ENCODE peak calls at places on chromosome 16, in ten cellular contexts. One of them, this sample, is unnamed.

GRCh38 chr16:8854298-8854948 is 14.4 kb downstream of the CARHSP1 start:
- DNase-seq in ovary: no peak
- DNase-seq in thoracic aorta: no peak
- DNase-seq in GM03348: no peak
- DNase-seq in H54: no peak
- DNase-seq in midbrain: no peak
- DNase-seq in stimulated activated CD4-positive, alpha-beta T cell treated with anti-CD3 and anti-CD28 coated beads, Interleukin-1b, Interleukin-23, amount 100 ng/mL, for 1 hour: no peak
- DNase-seq in hypothalamus: no peak
- DNase-seq in esophagus squamous epithelium: no peak
- DNase-seq in naive thymus-derived CD4-positive, alpha-beta T cell: no peak
- DNase-seq in this sample: no peak

GRCh38 chr16:57756424-57757325 is 21.1 kb downstream of the KATNB1 start:
- DNase-seq in naive thymus-derived CD4-positive, alpha-beta T cell: no peak
- DNase-seq in ovary: no peak
- DNase-seq in esophagus squamous epithelium: no peak
- DNase-seq in hypothalamus: no peak
- DNase-seq in GM03348: no peak
- DNase-seq in H54: no peak
- DNase-seq in midbrain: no peak
- DNase-seq in thoracic aorta: no peak
- DNase-seq in stimulated activated CD4-positive, alpha-beta T cell treated with anti-CD3 and anti-CD28 coated beads, Interleukin-1b, Interleukin-23, amount 100 ng/mL, for 1 hour: no peak
- DNase-seq in this sample: no peak

GRCh38 chr16:53207810-53208752 is 153.3 kb downstream of the CHD9 start:
- DNase-seq in stimulated activated CD4-positive, alpha-beta T cell treated with anti-CD3 and anti-CD28 coated beads, Interleukin-1b, Interleukin-23, amount 100 ng/mL, for 1 hour: no peak
- DNase-seq in esophagus squamous epithelium: no peak
- DNase-seq in H54: peak; percentile 44
- DNase-seq in thoracic aorta: no peak
- DNase-seq in naive thymus-derived CD4-positive, alpha-beta T cell: peak; percentile 17
- DNase-seq in ovary: peak; percentile 28
- DNase-seq in GM03348: peak; percentile 74
- DNase-seq in midbrain: peak; percentile 88
- DNase-seq in hypothalamus: peak; percentile 73
- DNase-seq in this sample: peak; percentile 54

GRCh38 chr16:68235105-68235881 is 634 bp downstream of the ESRP2 start:
- DNase-seq in H54: no peak
- DNase-seq in GM03348: no peak
- DNase-seq in midbrain: no peak
- DNase-seq in hypothalamus: no peak
- DNase-seq in ovary: no peak
- DNase-seq in naive thymus-derived CD4-positive, alpha-beta T cell: no peak
- DNase-seq in thoracic aorta: no peak
- DNase-seq in esophagus squamous epithelium: no peak
- DNase-seq in stimulated activated CD4-positive, alpha-beta T cell treated with anti-CD3 and anti-CD28 coated beads, Interleukin-1b, Interleukin-23, amount 100 ng/mL, for 1 hour: no peak
- DNase-seq in this sample: no peak

GRCh38 chr16:54280751-54281150 is 5.8 kb downstream of the IRX3 start:
- DNase-seq in hypothalamus: no peak
- DNase-seq in esophagus squamous epithelium: no peak
- DNase-seq in thoracic aorta: no peak
- DNase-seq in H54: peak; percentile 70
- DNase-seq in midbrain: no peak
- DNase-seq in stimulated activated CD4-positive, alpha-beta T cell treated with anti-CD3 and anti-CD28 coated beads, Interleukin-1b, Interleukin-23, amount 100 ng/mL, for 1 hour: no peak
- DNase-seq in naive thymus-derived CD4-positive, alpha-beta T cell: no peak
- DNase-seq in ovary: no peak
- DNase-seq in GM03348: peak; percentile 25
- DNase-seq in this sample: no peak

GRCh38 chr16:6016530-6017184 is 919.1 kb upstream of the EEF2KMT start:
- DNase-seq in stimulated activated CD4-positive, alpha-beta T cell treated with anti-CD3 and anti-CD28 coated beads, Interleukin-1b, Interleukin-23, amount 100 ng/mL, for 1 hour: no peak
- DNase-seq in GM03348: no peak
- DNase-seq in ovary: no peak
- DNase-seq in midbrain: no peak
- DNase-seq in esophagus squamous epithelium: no peak
- DNase-seq in naive thymus-derived CD4-positive, alpha-beta T cell: no peak
- DNase-seq in thoracic aorta: no peak
- DNase-seq in hypothalamus: no peak
- DNase-seq in H54: peak; percentile 38
- DNase-seq in this sample: no peak

GRCh38 chr16:82533161-82533560 is 93.6 kb upstream of the CDH13 start:
- DNase-seq in H54: no peak
- DNase-seq in midbrain: no peak
- DNase-seq in stimulated activated CD4-positive, alpha-beta T cell treated with anti-CD3 and anti-CD28 coated beads, Interleukin-1b, Interleukin-23, amount 100 ng/mL, for 1 hour: no peak
- DNase-seq in esophagus squamous epithelium: no peak
- DNase-seq in ovary: no peak
- DNase-seq in naive thymus-derived CD4-positive, alpha-beta T cell: no peak
- DNase-seq in thoracic aorta: no peak
- DNase-seq in hypothalamus: no peak
- DNase-seq in GM03348: no peak
- DNase-seq in this sample: no peak

GRCh38 chr16:85227924-85228462 is 115.7 kb upstream of the CIBAR2 start:
- DNase-seq in naive thymus-derived CD4-positive, alpha-beta T cell: no peak
- DNase-seq in thoracic aorta: no peak
- DNase-seq in H54: no peak
- DNase-seq in GM03348: peak; percentile 87
- DNase-seq in stimulated activated CD4-positive, alpha-beta T cell treated with anti-CD3 and anti-CD28 coated beads, Interleukin-1b, Interleukin-23, amount 100 ng/mL, for 1 hour: no peak
- DNase-seq in ovary: no peak
- DNase-seq in hypothalamus: no peak
- DNase-seq in esophagus squamous epithelium: no peak
- DNase-seq in midbrain: no peak
- DNase-seq in this sample: no peak

GRCh38 chr16:49969356-49970030 is 55.5 kb upstream of the CNEP1R1 start:
- DNase-seq in naive thymus-derived CD4-positive, alpha-beta T cell: no peak
- DNase-seq in H54: no peak
- DNase-seq in ovary: peak; percentile 29
- DNase-seq in stimulated activated CD4-positive, alpha-beta T cell treated with anti-CD3 and anti-CD28 coated beads, Interleukin-1b, Interleukin-23, amount 100 ng/mL, for 1 hour: no peak
- DNase-seq in thoracic aorta: no peak
- DNase-seq in esophagus squamous epithelium: no peak
- DNase-seq in midbrain: no peak
- DNase-seq in hypothalamus: no peak
- DNase-seq in GM03348: no peak
- DNase-seq in this sample: no peak

GRCh38 chr16:69721441-69721957 is 4.9 kb downstream of the NQO1 start:
- DNase-seq in esophagus squamous epithelium: no peak
- DNase-seq in ovary: no peak
- DNase-seq in naive thymus-derived CD4-positive, alpha-beta T cell: no peak
- DNase-seq in H54: no peak
- DNase-seq in thoracic aorta: no peak
- DNase-seq in hypothalamus: no peak
- DNase-seq in GM03348: no peak
- DNase-seq in stimulated activated CD4-positive, alpha-beta T cell treated with anti-CD3 and anti-CD28 coated beads, Interleukin-1b, Interleukin-23, amount 100 ng/mL, for 1 hour: no peak
- DNase-seq in midbrain: no peak
- DNase-seq in this sample: no peak

GRCh38 chr16:82584553-82585152 is 42.1 kb upstream of the CDH13 start:
- DNase-seq in H54: no peak
- DNase-seq in thoracic aorta: no peak
- DNase-seq in esophagus squamous epithelium: no peak
- DNase-seq in midbrain: no peak
- DNase-seq in GM03348: no peak
- DNase-seq in naive thymus-derived CD4-positive, alpha-beta T cell: no peak
- DNase-seq in ovary: no peak
- DNase-seq in stimulated activated CD4-positive, alpha-beta T cell treated with anti-CD3 and anti-CD28 coated beads, Interleukin-1b, Interleukin-23, amount 100 ng/mL, for 1 hour: no peak
- DNase-seq in hypothalamus: no peak
- DNase-seq in this sample: no peak

GRCh38 chr16:10683160-10683559 is 11.6 kb downstream of the TEKT5 start:
- DNase-seq in H54: no peak
- DNase-seq in stimulated activated CD4-positive, alpha-beta T cell treated with anti-CD3 and anti-CD28 coated beads, Interleukin-1b, Interleukin-23, amount 100 ng/mL, for 1 hour: no peak
- DNase-seq in esophagus squamous epithelium: no peak
- DNase-seq in thoracic aorta: no peak
- DNase-seq in midbrain: no peak
- DNase-seq in ovary: no peak
- DNase-seq in hypothalamus: no peak
- DNase-seq in naive thymus-derived CD4-positive, alpha-beta T cell: no peak
- DNase-seq in GM03348: no peak
- DNase-seq in this sample: no peak

GRCh38 chr16:51164574-51164973 is 13.5 kb upstream of the SALL1 start:
- DNase-seq in H54: no peak
- DNase-seq in GM03348: no peak
- DNase-seq in midbrain: no peak
- DNase-seq in stimulated activated CD4-positive, alpha-beta T cell treated with anti-CD3 and anti-CD28 coated beads, Interleukin-1b, Interleukin-23, amount 100 ng/mL, for 1 hour: no peak
- DNase-seq in naive thymus-derived CD4-positive, alpha-beta T cell: no peak
- DNase-seq in hypothalamus: no peak
- DNase-seq in esophagus squamous epithelium: no peak
- DNase-seq in ovary: no peak
- DNase-seq in thoracic aorta: no peak
- DNase-seq in this sample: no peak

GRCh38 chr16:16042076-16042475 is 92.7 kb downstream of the ABCC1 start:
- DNase-seq in ovary: no peak
- DNase-seq in H54: no peak
- DNase-seq in midbrain: no peak
- DNase-seq in hypothalamus: no peak
- DNase-seq in GM03348: peak; percentile 53
- DNase-seq in naive thymus-derived CD4-positive, alpha-beta T cell: no peak
- DNase-seq in thoracic aorta: peak; percentile 43
- DNase-seq in esophagus squamous epithelium: no peak
- DNase-seq in stimulated activated CD4-positive, alpha-beta T cell treated with anti-CD3 and anti-CD28 coated beads, Interleukin-1b, Interleukin-23, amount 100 ng/mL, for 1 hour: no peak
- DNase-seq in this sample: no peak

GRCh38 chr16:6947291-6947690 is 385.4 kb upstream of the RBFOX1 start:
- DNase-seq in stimulated activated CD4-positive, alpha-beta T cell treated with anti-CD3 and anti-CD28 coated beads, Interleukin-1b, Interleukin-23, amount 100 ng/mL, for 1 hour: no peak
- DNase-seq in GM03348: no peak
- DNase-seq in esophagus squamous epithelium: no peak
- DNase-seq in naive thymus-derived CD4-positive, alpha-beta T cell: no peak
- DNase-seq in thoracic aorta: no peak
- DNase-seq in H54: no peak
- DNase-seq in ovary: no peak
- DNase-seq in midbrain: no peak
- DNase-seq in hypothalamus: no peak
- DNase-seq in this sample: peak; percentile 31

GRCh38 chr16:24988593-24989338 is 26.4 kb downstream of the ARHGAP17 start:
- DNase-seq in GM03348: peak; percentile 54
- DNase-seq in H54: no peak
- DNase-seq in ovary: no peak
- DNase-seq in esophagus squamous epithelium: no peak
- DNase-seq in naive thymus-derived CD4-positive, alpha-beta T cell: no peak
- DNase-seq in thoracic aorta: no peak
- DNase-seq in midbrain: peak; percentile 46
- DNase-seq in stimulated activated CD4-positive, alpha-beta T cell treated with anti-CD3 and anti-CD28 coated beads, Interleukin-1b, Interleukin-23, amount 100 ng/mL, for 1 hour: no peak
- DNase-seq in hypothalamus: no peak
- DNase-seq in this sample: peak; percentile 37

GRCh38 chr16:14501331-14502255 is 128.5 kb downstream of the PARN start:
- DNase-seq in naive thymus-derived CD4-positive, alpha-beta T cell: no peak
- DNase-seq in ovary: peak; percentile 89
- DNase-seq in esophagus squamous epithelium: no peak
- DNase-seq in H54: peak; percentile 50
- DNase-seq in GM03348: peak; percentile 88
- DNase-seq in thoracic aorta: peak; percentile 77
- DNase-seq in midbrain: peak; percentile 86
- DNase-seq in hypothalamus: peak; percentile 72
- DNase-seq in stimulated activated CD4-positive, alpha-beta T cell treated with anti-CD3 and anti-CD28 coated beads, Interleukin-1b, Interleukin-23, amount 100 ng/mL, for 1 hour: no peak
- DNase-seq in this sample: peak; percentile 73

GRCh38 chr16:5916711-5917191 is 819.2 kb upstream of the EEF2KMT start:
- DNase-seq in midbrain: no peak
- DNase-seq in H54: no peak
- DNase-seq in GM03348: no peak
- DNase-seq in naive thymus-derived CD4-positive, alpha-beta T cell: no peak
- DNase-seq in ovary: no peak
- DNase-seq in esophagus squamous epithelium: no peak
- DNase-seq in hypothalamus: no peak
- DNase-seq in thoracic aorta: no peak
- DNase-seq in stimulated activated CD4-positive, alpha-beta T cell treated with anti-CD3 and anti-CD28 coated beads, Interleukin-1b, Interleukin-23, amount 100 ng/mL, for 1 hour: no peak
- DNase-seq in this sample: no peak

GRCh38 chr16:88070341-88070740 is 119.1 kb downstream of the BANP start:
- DNase-seq in H54: no peak
- DNase-seq in midbrain: no peak
- DNase-seq in esophagus squamous epithelium: no peak
- DNase-seq in GM03348: no peak
- DNase-seq in stimulated activated CD4-positive, alpha-beta T cell treated with anti-CD3 and anti-CD28 coated beads, Interleukin-1b, Interleukin-23, amount 100 ng/mL, for 1 hour: no peak
- DNase-seq in naive thymus-derived CD4-positive, alpha-beta T cell: no peak
- DNase-seq in ovary: no peak
- DNase-seq in thoracic aorta: no peak
- DNase-seq in hypothalamus: no peak
- DNase-seq in this sample: no peak

GRCh38 chr16:8885674-8886592 is 3.8 kb downstream of the LITAFD start:
- DNase-seq in GM03348: peak; percentile 53
- DNase-seq in esophagus squamous epithelium: no peak
- DNase-seq in thoracic aorta: no peak
- DNase-seq in midbrain: no peak
- DNase-seq in stimulated activated CD4-positive, alpha-beta T cell treated with anti-CD3 and anti-CD28 coated beads, Interleukin-1b, Interleukin-23, amount 100 ng/mL, for 1 hour: no peak
- DNase-seq in H54: peak; percentile 66
- DNase-seq in ovary: no peak
- DNase-seq in hypothalamus: no peak
- DNase-seq in naive thymus-derived CD4-positive, alpha-beta T cell: no peak
- DNase-seq in this sample: no peak

GRCh38 chr16:71432906-71433305 is 8.9 kb downstream of the TLE7 start:
- DNase-seq in naive thymus-derived CD4-positive, alpha-beta T cell: no peak
- DNase-seq in ovary: no peak
- DNase-seq in midbrain: no peak
- DNase-seq in GM03348: no peak
- DNase-seq in thoracic aorta: no peak
- DNase-seq in hypothalamus: no peak
- DNase-seq in esophagus squamous epithelium: no peak
- DNase-seq in H54: no peak
- DNase-seq in stimulated activated CD4-positive, alpha-beta T cell treated with anti-CD3 and anti-CD28 coated beads, Interleukin-1b, Interleukin-23, amount 100 ng/mL, for 1 hour: no peak
- DNase-seq in this sample: no peak

GRCh38 chr16:64159986-64160385 is 961.9 kb downstream of the CDH11 start:
- DNase-seq in midbrain: no peak
- DNase-seq in naive thymus-derived CD4-positive, alpha-beta T cell: no peak
- DNase-seq in hypothalamus: no peak
- DNase-seq in thoracic aorta: no peak
- DNase-seq in ovary: no peak
- DNase-seq in esophagus squamous epithelium: no peak
- DNase-seq in H54: no peak
- DNase-seq in GM03348: no peak
- DNase-seq in stimulated activated CD4-positive, alpha-beta T cell treated with anti-CD3 and anti-CD28 coated beads, Interleukin-1b, Interleukin-23, amount 100 ng/mL, for 1 hour: no peak
- DNase-seq in this sample: no peak

GRCh38 chr16:4306439-4307214 is 9.2 kb upstream of the GLIS2 start:
- DNase-seq in esophagus squamous epithelium: no peak
- DNase-seq in hypothalamus: no peak
- DNase-seq in naive thymus-derived CD4-positive, alpha-beta T cell: peak; percentile 41
- DNase-seq in thoracic aorta: no peak
- DNase-seq in GM03348: no peak
- DNase-seq in H54: no peak
- DNase-seq in midbrain: no peak
- DNase-seq in stimulated activated CD4-positive, alpha-beta T cell treated with anti-CD3 and anti-CD28 coated beads, Interleukin-1b, Interleukin-23, amount 100 ng/mL, for 1 hour: no peak
- DNase-seq in ovary: peak; percentile 45
- DNase-seq in this sample: no peak